ENCODE peak calls at places on chromosomes 5 and 9, in seven cellular contexts. S is dorsolateral prefrontal cortex, T is stomach, C is foreskin fibroblast, V is HCT116, M is kidney epithelial cell, L is PC-3. Z is an unnamed sample.

GRCh38 chr9:110021891-110022290 is 186.1 kb downstream of the C9orf152 start:
- DNase-seq in C (no peak), V (no peak), T (no peak), M (no peak), S (no peak), L (no peak), Z (no peak)

GRCh38 chr5:174625591-174626365 is 98.6 kb upstream of the MSX2 start:
- DNase-seq in L (no peak), S (no peak), M (no peak), V (no peak), T (no peak), C (no peak), Z (no peak)

GRCh38 chr9:117564839-117565238 is 139.4 kb upstream of the TLR4 start:
- DNase-seq in V (no peak), C (no peak), S (no peak), T (no peak), L (no peak), M (no peak), Z (no peak)

GRCh38 chr9:14731294-14731981 is 8.9 kb upstream of the CER1 start:
- DNase-seq in S (no peak), C (peak), L (no peak), V (no peak), T (no peak), M (no peak), Z (no peak)

GRCh38 chr5:134477462-134478245 is 47.8 kb upstream of the JADE2 start:
- DNase-seq in T (no peak), S (no peak), C (peak), V (no peak), M (no peak), L (peak), Z (no peak)

GRCh38 chr9:137689745-137690529 is 71.1 kb downstream of the EHMT1 start:
- DNase-seq in T (no peak), S (no peak), L (peak), V (no peak), M (no peak), C (peak), Z (no peak)

GRCh38 chr5:143569213-143569663 is 165.8 kb upstream of the NR3C1 start:
- DNase-seq in T (no peak), V (no peak), M (no peak), S (no peak), L (no peak), C (no peak), Z (no peak)

GRCh38 chr9:93295031-93295430 is 111.1 kb downstream of the WNK2 start:
- DNase-seq in V (no peak), M (no peak), C (no peak), S (peak), T (no peak), L (no peak), Z (no peak)

GRCh38 chr5:89028579-89029272 is 145.7 kb upstream of the MEF2C start:
- DNase-seq in L (peak), V (peak), C (peak), S (no peak), T (no peak), M (no peak), Z (peak)

GRCh38 chr9:33239922-33240321 is at the start of gene SPINK4:
- DNase-seq in V (no peak), T (peak), L (no peak), C (no peak), S (no peak), M (no peak), Z (no peak)

GRCh38 chr9:72351538-72352453 is 13.2 kb downstream of the ZFAND5 start:
- DNase-seq in L (peak), T (no peak), S (no peak), V (no peak), M (no peak), C (peak), Z (peak)

GRCh38 chr9:131410051-131410491 is 16.2 kb downstream of the PRRC2B start:
- DNase-seq in S (peak), V (no peak), M (no peak), L (no peak), C (peak), T (no peak), Z (no peak)

GRCh38 chr5:10421841-10422691 is 19.6 kb upstream of the ROPN1L start:
- DNase-seq in M (no peak), S (no peak), V (no peak), C (no peak), T (no peak), L (no peak), Z (no peak)

GRCh38 chr5:64295100-64295499 is 129.5 kb downstream of the RNF180 start:
- DNase-seq in L (no peak), V (no peak), M (no peak), T (no peak), C (no peak), S (no peak), Z (no peak)

GRCh38 chr9:132800038-132800648 is 77.9 kb downstream of the AK8 start:
- DNase-seq in T (peak), V (peak), S (peak), C (peak), L (peak), M (no peak), Z (peak)

GRCh38 chr9:25681270-25681669 is 3.0 kb upstream of the TUSC1 start:
- DNase-seq in S (no peak), L (peak), V (no peak), M (no peak), T (no peak), C (peak), Z (peak)

GRCh38 chr5:42636425-42636824 is 120.2 kb upstream of the CCDC152 start:
- DNase-seq in T (no peak), M (no peak), S (no peak), V (peak), L (peak), C (peak), Z (peak)

GRCh38 chr9:18542837-18543405 is 69.0 kb downstream of the ADAMTSL1 start:
- DNase-seq in T (no peak), M (no peak), L (peak), S (no peak), C (peak), V (no peak), Z (no peak)

GRCh38 chr9:89756891-89757537 is 152.2 kb downstream of the GADD45G start:
- DNase-seq in L (no peak), T (peak), V (no peak), C (no peak), S (no peak), M (no peak), Z (no peak)

GRCh38 chr5:179596421-179596820 is 27.1 kb downstream of the HNRNPH1 start:
- DNase-seq in M (no peak), V (no peak), S (no peak), C (no peak), T (no peak), L (no peak), Z (no peak)

GRCh38 chr9:131270171-131271015 is 5.9 kb downstream of the FAM78A start:
- DNase-seq in M (no peak), V (no peak), L (no peak), T (peak), C (no peak), S (no peak), Z (no peak)

GRCh38 chr9:105510024-105510423 is 47.9 kb upstream of the FKTN start:
- DNase-seq in S (no peak), L (no peak), V (no peak), M (peak), T (no peak), C (peak), Z (peak)

GRCh38 chr5:43313854-43314457 is 744 bp upstream of the HMGCS1 start:
- DNase-seq in S (no peak), L (no peak), T (no peak), V (no peak), C (no peak), M (no peak), Z (no peak)

GRCh38 chr5:181181650-181182565 is 23.1 kb downstream of the TRIM7 start:
- DNase-seq in M (no peak), S (no peak), V (peak), T (peak), L (peak), C (peak), Z (peak)

GRCh38 chr5:96868603-96869371 is 7.5 kb upstream of the ERAP2 start:
- DNase-seq in L (peak), C (peak), T (no peak), V (peak), S (no peak), M (no peak), Z (peak)

GRCh38 chr5:177389368-177390169 is 5.3 kb downstream of the SLC34A1 start:
- DNase-seq in V (peak), L (peak), C (peak), M (peak), S (no peak), T (no peak), Z (peak)

GRCh38 chr9:90322296-90322695 is 320.3 kb downstream of the DIRAS2 start:
- DNase-seq in L (no peak), V (no peak), M (no peak), C (no peak), S (no peak), T (no peak), Z (peak)

GRCh38 chr5:27312291-27312690 is 273.9 kb upstream of the CDH9 start:
- DNase-seq in M (no peak), T (no peak), V (no peak), L (no peak), S (no peak), C (no peak), Z (no peak)

GRCh38 chr5:76257897-76258296 is 145.2 kb upstream of the IQGAP2 start:
- DNase-seq in S (no peak), C (no peak), T (no peak), V (no peak), L (no peak), M (no peak), Z (no peak)

GRCh38 chr5:1443991-1444360 is 1.3 kb downstream of the SLC6A3 start:
- DNase-seq in C (no peak), L (no peak), V (no peak), S (peak), T (no peak), M (no peak), Z (no peak)

GRCh38 chr9:16429671-16430070 is 440.8 kb downstream of the BNC2 start:
- DNase-seq in M (no peak), V (no peak), C (no peak), T (no peak), L (no peak), S (no peak), Z (no peak)

DNA sequence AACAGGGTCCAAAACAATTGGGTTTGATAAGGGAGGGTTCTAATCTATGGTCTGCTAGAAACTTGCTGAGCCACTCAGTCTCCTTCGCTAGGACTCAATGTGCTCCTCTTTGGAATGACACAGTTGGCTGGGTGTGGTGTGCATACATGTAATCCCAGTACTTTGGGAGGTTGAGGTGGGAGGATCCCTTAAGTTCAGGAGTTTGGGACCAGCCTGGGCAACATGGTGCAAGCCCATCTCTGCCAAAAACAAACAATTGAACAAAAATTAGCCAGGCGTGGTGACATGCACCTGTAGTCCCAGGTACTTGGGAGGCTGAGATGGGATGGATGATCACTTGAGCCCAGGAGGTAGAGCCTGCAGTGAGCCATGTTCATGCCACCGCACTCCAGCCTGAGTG is 2.7 kb upstream of the KIF4B start:
- DNase-seq in M (no peak), C (no peak), L (no peak), V (no peak), S (no peak), T (no peak), Z (no peak)
- H3K4me3 ChIP-seq in M (no peak), C (no peak), L (no peak), V (no peak), S (no peak), T (no peak), Z (no peak)

GRCh38 chr9:3467593-3468219 is 58.1 kb downstream of the RFX3 start:
- DNase-seq in M (no peak), C (peak), T (peak), V (peak), L (peak), S (peak), Z (peak)
- TF ChIP-seq CTCF in M (peak), C (peak), T (peak), V (peak), L (peak), S (peak), Z (peak)

DNA sequence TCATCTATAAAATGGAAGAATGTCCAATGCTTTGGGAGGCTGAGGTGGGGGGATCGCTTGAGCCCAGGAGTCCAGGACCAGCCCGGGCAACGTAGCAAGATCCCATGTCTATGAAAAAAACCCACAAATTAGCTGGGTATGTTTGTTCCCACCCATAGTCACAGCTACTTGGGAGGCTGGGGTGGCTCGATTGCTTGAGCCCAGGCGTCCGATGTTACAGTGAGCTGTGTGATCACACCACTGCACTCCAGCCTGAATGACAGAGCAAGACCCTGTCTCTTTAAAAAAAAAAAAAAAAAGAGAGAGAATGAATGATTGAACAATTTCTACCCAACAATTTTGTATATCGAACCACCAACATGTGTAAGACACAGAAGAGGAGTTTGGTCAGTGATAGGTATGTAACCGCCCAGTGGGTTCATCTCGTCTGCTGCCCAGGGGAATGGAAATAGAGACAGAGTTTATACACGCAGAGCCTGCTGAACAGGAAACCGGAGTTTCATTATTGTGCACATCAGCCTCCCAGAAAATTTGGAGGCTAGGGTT is 26.2 kb upstream of the ERGIC1 start:
- DNase-seq in S (no peak), T (no peak), V (no peak), M (no peak), L (no peak), C (no peak), Z (peak)
- H3K4me3 ChIP-seq in S (no peak), T (peak), V (peak), M (no peak), L (no peak), C (no peak), Z (no peak)

GRCh38 chr5:137646761-137647160 is 89.1 kb downstream of the KLHL3 start:
- DNase-seq in T (no peak), M (no peak), S (no peak), L (no peak), C (no peak), V (no peak), Z (no peak)

GRCh38 chr5:137648361-137648760 is 87.5 kb downstream of the KLHL3 start:
- DNase-seq in M (no peak), S (peak), V (no peak), T (no peak), C (peak), L (no peak), Z (no peak)

GRCh38 chr5:137647401-137647800 is 88.5 kb downstream of the KLHL3 start:
- DNase-seq in T (no peak), V (no peak), S (no peak), L (no peak), C (no peak), M (no peak), Z (no peak)

GRCh38 chr5:137651022-137651421 is 84.9 kb downstream of the KLHL3 start:
- DNase-seq in T (no peak), S (no peak), V (no peak), C (peak), L (no peak), M (no peak), Z (peak)

DNA sequence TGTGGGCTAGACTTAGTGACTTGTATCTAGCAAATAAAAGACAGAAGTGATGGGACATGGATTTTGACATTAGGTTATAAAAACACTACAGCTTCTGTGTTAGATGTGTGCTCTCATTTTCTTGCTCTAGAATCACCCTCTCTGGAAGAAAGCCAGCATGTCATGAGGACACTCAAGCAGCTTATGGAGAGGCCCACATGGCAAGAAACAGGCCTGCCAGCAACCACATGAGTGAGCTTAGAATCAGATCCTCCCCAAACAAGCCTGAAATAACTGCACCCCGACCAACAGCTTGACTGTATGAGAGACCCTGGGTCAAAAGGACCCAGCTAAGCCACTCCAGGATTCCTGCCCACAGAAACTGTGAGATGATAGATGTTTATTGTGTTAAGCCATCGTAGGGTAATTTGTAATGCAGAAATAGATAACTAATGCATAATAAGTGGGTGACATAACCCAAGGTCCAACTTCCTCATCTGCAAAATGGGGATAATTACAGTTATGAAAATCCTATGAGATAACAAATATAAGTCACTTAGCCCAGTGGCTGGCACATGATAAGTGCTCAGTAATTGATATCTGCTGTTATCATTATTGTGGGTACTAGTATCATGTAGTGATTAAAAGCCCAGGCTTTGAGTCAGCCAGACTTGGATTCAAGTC is 86.5 kb downstream of the KLHL3 start:
- DNase-seq in C (peak), V (no peak), L (no peak), M (no peak), S (no peak), T (no peak), Z (no peak)
- TF ChIP-seq CTCF in C (no peak), V (no peak), L (no peak), M (no peak), S (no peak), T (no peak), Z (no peak)

DNA sequence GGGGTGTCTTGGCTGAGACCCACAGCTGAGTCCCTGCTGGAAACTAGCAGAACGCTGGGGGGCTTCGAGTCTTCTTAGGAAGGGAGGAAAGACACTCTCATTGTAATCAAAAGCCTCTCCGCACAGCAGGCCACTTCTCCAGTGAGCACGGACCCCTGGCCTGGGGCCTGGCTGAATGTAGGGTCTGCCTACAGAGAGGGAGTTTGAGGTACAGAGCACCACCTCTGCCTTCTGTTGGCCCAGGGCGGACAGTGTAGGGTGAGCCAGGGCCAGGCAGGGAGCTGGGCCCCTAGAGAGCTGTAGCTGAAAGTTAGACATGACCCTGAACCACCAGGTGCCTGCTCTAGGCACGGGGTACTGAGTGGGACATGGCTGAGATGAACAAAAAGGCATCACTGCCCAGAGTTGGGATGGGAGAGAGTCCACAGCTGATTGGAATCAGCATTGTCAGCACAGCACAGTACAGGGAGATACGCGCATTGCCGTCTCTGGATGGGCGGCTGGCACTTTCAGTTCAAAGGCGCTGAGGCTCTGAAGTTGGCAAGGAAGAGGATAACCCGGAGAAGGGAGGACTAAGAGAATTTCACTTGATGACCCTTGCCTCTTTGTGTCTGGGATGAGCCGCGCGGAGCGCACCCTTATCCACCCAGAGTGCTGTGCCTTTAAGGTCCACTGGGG is 363 bp upstream of the SLC25A48 start:
- DNase-seq in S (no peak), V (no peak), C (peak), L (peak), M (no peak), T (no peak), Z (no peak)
- H3K4me3 ChIP-seq in S (peak), V (peak), C (peak), L (no peak), M (no peak), T (peak), Z (peak)

DNA sequence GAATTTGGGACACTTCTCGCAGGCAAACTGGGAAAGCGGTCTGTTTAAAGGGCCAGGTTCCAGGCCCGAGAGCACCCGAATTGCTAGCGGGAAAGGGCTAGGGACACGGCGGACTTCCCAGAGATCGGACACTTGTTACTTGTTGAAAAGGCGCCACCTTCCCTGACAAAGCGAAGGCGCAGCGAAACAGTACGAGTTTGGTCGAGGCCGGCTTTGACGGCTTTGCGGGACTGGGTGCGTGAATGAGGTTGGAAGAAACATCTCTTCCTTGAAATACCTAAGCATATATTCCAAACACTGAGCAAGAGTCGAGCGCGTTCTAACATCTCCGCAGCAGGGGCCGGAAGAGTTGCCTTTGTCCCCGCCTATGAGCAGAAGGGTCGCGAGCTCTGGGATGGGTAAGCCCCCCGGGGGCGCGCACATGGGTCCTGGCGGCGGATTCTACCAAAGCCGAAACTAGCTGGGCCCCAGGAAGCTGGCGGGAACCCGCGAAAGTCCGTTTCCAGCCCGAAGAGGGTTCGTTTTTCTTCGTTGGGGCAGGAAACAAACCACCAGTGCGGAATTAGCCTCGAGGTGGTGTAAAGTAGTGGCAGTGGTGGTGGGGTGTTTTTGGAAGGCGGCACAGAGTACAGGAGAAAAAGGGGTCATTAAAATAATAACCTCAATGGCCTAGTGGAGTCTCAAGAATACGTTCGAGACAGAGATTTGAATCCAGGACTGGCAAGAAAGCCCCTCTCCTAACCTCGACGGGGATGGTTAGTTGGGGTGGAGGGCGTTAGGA is 1.5 kb downstream of the GDNF start:
- DNase-seq in M (no peak), V (no peak), L (peak), S (no peak), C (peak), T (no peak), Z (no peak)
- TF ChIP-seq CTCF in M (peak), V (no peak), L (peak), S (no peak), C (peak), T (no peak), Z (peak)

Z was measured in epithelial cell of esophagus.